ENCODE peak calls at places on chromosomes 12 and 14, in ten cellular contexts. Z is mammary epithelial cell, P is thoracic aorta, W is lung, D is sigmoid colon, H is psoas muscle, C is GM20000, X is tibial nerve, E is pancreas, V is fibroblast of pulmonary artery. S is an unnamed sample.

GRCh38 chr12:104358353-104359003 is 54.9 kb downstream of the EID3 start:
- DNase-seq in Z (peak), P (peak), W (peak), D (peak), H (peak), C (peak), X (peak), E (peak), V (peak), S (no peak)

GRCh38 chr14:99436247-99437180 is 44.1 kb downstream of the SETD3 start:
- DNase-seq in Z (no peak), P (no peak), W (peak), D (no peak), H (no peak), C (no peak), X (no peak), E (no peak), V (peak), S (no peak)

GRCh38 chr12:86257173-86257572 is 982 bp upstream of the MGAT4C start:
- DNase-seq in Z (no peak), P (no peak), W (no peak), D (no peak), H (no peak), C (no peak), X (no peak), E (no peak), V (no peak), S (no peak)

GRCh38 chr12:123064356-123064755 is 83.9 kb downstream of the ARL6IP4 start:
- DNase-seq in Z (no peak), P (no peak), W (no peak), D (peak), H (peak), C (no peak), X (no peak), E (no peak), V (no peak), S (no peak)

GRCh38 chr12:104457746-104458644 is 1.2 kb downstream of the CHST11 start:
- DNase-seq in Z (peak), P (no peak), W (no peak), D (peak), H (peak), C (peak), X (no peak), E (peak), V (no peak), S (no peak)

GRCh38 chr14:30153662-30154061 is 226.0 kb upstream of the PRKD1 start:
- DNase-seq in Z (no peak), P (no peak), W (no peak), D (no peak), H (no peak), C (no peak), X (no peak), E (no peak), V (peak), S (no peak)

GRCh38 chr12:48818831-48819590 is 715 bp downstream of the CACNB3 start:
- DNase-seq in Z (no peak), P (no peak), W (no peak), D (no peak), H (no peak), C (no peak), X (no peak), E (no peak), V (no peak), S (no peak)

GRCh38 chr12:107477946-107478610 is 207.5 kb upstream of the PWP1 start:
- DNase-seq in Z (peak), P (no peak), W (no peak), D (no peak), H (no peak), C (no peak), X (no peak), E (no peak), V (peak), S (no peak)

DNA sequence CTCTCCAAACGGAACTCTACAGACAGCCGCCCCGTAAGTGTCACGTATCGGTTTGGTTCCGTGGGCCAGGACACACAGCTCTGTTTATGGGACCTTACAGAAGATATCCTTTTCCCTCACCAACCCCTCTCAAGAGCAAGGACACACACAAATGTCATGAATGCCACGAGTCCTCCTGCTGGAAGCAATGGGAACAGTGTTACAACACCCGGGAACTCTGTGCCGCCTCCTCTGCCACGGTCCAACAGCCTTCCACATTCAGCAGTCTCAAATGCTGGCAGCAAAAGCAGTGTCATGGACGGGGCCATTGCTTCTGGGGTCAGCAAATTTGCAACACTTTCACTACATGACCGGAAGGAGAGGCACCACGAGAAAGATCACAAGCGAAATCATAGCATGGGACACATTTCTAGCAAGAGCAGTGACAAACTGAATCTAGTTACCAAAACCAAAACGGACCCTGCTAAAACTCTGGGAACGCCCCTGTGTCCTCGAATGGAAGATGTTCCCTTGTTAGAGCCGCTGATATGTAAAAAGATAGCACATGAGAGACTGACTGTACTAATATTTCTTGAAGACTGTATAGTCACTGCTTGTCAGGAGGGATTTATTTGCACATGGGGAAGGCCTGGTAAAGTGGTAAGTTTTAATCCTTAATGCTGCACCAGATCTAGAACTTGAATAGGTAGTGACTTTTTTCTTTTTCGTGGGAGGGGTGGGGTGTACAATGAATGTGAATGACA is 69.7 kb downstream of the WDR20 start:
- DNase-seq in Z (no peak), P (no peak), W (no peak), D (peak), H (peak), C (no peak), X (no peak), E (peak), V (peak), S (no peak)
- TF ChIP-seq CTCF in Z (no peak), P (no peak), W (no peak), D (no peak), H (peak), C (no peak), X (peak), E (no peak), V (peak), S (no peak)

DNA sequence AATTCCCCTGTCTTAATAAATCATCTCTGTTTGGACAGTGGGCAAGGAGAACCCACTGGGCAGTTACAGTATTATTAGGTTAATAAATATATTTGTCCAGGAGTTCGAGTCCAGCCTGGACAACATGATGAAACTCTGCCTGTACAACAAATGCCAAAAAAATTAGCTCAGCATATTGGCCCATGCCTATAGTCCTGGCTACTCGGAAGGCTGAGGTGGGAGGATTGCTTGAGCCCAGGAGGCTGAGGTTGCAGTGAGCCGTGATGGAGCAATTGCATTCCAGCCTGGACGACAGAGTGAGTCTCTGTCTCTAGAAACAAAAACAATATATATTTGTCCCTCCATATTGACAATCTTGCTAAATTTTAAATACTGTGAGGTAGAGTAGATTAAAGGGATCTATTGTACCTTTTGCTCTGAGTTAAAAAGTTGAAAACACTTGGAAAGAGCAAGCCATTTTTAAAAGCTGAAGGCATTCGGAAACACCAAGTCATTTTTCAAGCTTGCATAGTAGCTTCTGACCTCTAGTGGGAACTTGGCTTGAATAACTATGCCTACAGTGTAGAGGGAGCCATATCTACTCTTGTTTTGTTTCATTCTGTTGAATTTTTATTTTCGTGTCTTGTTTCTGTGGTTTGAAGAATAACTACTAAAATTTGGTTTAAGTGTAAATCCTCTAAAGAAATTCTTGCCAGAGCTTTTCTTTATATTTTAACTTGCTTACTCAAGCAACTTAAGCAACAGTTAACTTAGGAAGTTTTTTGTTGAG is 14.6 kb upstream of the EEA1 start:
- DNase-seq in Z (no peak), P (no peak), W (no peak), D (no peak), H (no peak), C (no peak), X (no peak), E (no peak), V (peak), S (no peak)
- TF ChIP-seq CTCF in Z (no peak), P (no peak), W (no peak), D (no peak), H (peak), C (no peak), X (no peak), E (no peak), V (peak), S (no peak)

DNA sequence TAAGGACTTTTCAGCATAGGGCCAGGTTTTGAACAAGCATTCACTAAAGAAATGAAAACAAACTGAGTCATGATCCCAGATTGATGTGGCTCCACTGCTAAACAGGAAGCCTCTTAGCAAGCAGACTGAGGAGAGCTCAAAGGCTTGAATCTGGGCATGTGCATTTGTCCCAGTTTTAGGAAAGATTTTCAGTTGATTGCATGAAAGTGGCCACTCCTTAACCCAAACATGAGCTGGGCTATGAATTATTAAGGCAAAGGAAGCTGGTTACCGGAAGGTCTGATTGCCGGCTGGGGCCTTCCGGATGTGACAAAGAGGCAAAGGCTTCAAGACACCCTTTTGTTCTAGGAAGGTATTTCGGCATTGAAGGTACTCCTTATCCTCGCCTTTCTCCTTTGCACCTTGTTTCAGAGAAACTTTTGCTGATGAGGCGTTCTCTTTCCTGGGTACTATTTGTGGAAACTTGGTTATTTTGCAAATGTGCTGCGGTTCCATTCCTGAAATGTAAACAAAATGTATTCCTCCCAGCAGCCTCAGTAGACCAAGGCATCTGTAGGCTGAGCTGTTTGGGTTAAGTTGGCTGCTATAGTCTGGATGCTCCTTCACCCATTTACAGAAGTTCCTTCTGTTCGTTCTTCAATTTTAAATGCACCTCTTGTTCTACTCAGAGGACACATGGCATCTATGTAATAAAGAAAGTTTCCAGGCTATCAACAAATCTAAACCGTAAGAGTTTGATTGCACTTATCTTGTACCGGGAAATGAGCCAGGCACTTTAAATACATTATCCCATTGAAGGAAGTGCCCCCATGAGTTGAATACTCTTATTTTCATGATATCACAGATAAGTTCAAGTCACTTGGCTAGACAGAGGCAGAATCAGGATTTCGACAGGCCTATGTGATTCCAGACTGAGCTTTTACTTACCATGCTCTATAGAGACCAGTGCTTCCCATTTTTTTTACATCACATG is 115.6 kb upstream of the METAP2 start:
- DNase-seq in Z (no peak), P (no peak), W (no peak), D (no peak), H (no peak), C (no peak), X (no peak), E (no peak), V (peak), S (no peak)
- TF ChIP-seq CTCF in Z (no peak), P (no peak), W (no peak), D (no peak), H (no peak), C (no peak), X (no peak), E (no peak), V (no peak), S (no peak)

DNA sequence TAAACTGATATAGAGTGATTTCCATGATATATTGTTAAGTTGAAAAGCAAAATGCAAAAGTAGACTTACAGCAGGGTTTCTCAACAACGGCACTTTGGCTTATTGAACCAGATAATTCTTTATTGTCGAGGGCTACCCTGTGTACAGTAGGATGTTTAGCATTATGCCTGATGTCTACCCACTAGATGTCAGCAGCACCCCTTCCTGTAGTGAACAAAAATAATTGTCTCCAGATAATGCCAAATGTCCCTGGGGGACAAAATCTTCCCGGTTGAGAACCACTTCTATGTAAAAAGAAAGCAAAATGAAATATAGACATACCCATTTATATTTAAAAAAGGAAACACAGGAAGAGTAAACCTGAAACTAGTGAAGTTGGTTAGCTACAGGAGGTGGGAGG is 32.4 kb downstream of the ABCD2 start:
- DNase-seq in Z (peak), P (no peak), W (no peak), D (no peak), H (no peak), C (peak), X (no peak), E (no peak), V (peak), S (no peak)
- TF ChIP-seq CTCF in Z (peak), P (no peak), W (peak), D (no peak), H (no peak), C (peak), X (peak), E (no peak), V (peak), S (no peak)

GRCh38 chr14:66619952-66620351 is 112.0 kb downstream of the GPHN start:
- DNase-seq in Z (no peak), P (no peak), W (no peak), D (no peak), H (no peak), C (no peak), X (no peak), E (no peak), V (no peak), S (no peak)

GRCh38 chr14:66628646-66629045 is 120.7 kb downstream of the GPHN start:
- DNase-seq in Z (no peak), P (no peak), W (no peak), D (no peak), H (no peak), C (no peak), X (no peak), E (no peak), V (peak), S (no peak)

GRCh38 chr14:66623838-66624237 is 115.9 kb downstream of the GPHN start:
- DNase-seq in Z (no peak), P (no peak), W (no peak), D (no peak), H (no peak), C (no peak), X (no peak), E (no peak), V (no peak), S (no peak)

DNA sequence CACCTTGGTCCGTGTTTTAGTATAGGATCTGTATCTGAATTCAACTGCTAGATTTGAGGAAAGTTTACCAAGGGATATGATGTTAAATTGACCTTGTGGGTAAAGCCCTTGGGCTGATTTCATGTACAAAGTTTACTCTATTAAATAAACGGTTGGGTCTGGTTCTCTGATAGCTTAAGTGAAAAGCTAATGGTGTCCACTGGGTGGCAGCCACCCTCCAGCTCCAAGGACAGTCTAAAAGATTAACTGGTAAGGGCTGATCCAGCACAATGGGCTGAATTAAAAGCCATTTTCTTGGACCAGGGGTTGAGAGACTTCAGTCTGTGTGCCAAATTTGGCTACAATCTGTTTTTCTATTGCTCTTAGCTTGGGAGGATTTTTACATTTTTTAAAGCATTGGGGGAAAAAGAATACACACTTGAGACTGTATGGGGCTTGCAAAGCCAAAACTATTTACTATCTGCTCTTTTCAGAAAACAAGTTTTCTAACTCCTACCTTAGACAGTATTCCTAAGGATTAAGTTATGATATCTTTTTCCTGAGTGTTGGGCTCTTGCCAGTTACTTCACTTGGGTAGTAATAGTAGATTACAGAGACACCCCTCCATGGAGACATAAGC is 116.5 kb downstream of the GPHN start:
- DNase-seq in Z (peak), P (no peak), W (no peak), D (peak), H (peak), C (peak), X (no peak), E (peak), V (peak), S (no peak)
- TF ChIP-seq CTCF in Z (peak), P (peak), W (no peak), D (peak), H (peak), C (peak), X (peak), E (peak), V (peak), S (peak)

DNA sequence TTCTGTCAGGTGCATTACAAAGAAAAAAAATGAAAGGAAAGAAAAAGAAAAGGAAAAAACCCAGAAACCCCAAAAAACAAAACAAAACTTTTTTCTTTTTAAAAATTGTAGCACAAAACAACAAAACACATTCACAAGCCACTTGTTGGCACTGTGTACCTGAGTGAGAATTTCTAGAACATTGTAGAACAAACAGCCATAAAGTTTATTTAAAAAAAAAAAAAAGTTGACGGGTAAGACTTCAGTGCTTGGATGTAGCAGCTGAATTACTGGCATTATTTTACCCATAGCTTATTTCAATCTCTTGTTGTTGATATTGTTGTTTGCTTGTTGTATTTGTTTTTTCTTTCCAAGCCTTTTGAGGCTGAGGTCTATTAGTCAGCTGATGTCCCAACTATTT is 415.8 kb downstream of the SOX5 start:
- DNase-seq in Z (no peak), P (no peak), W (no peak), D (no peak), H (no peak), C (no peak), X (no peak), E (no peak), V (no peak), S (no peak)
- TF ChIP-seq CTCF in Z (no peak), P (no peak), W (no peak), D (no peak), H (no peak), C (no peak), X (no peak), E (no peak), V (no peak), S (no peak)

S was measured in esophagus squamous epithelium.